ENCODE peak calls at places on chromosomes 7 and 10, in nine cellular contexts. C, J, S, A, K, Z, O, T and L are unnamed samples.

GRCh38 chr10:14186245-14186644 is 144.5 kb downstream of the FRMD4A start:
- DNase-seq in C (no peak), J (no peak), S (no peak), A (no peak), K (no peak), Z (no peak), O (peak; percentile 11), T (no peak), L (no peak)

GRCh38 chr10:130787821-130788220 is 523.7 kb downstream of the TCERG1L start:
- DNase-seq in C (no peak), J (no peak), S (no peak), A (no peak), K (no peak), Z (no peak), O (no peak), T (no peak), L (no peak)

GRCh38 chr7:50957427-50957826 is 174.7 kb upstream of the GRB10 start:
- DNase-seq in C (no peak), J (no peak), S (no peak), A (no peak), K (no peak), Z (no peak), O (no peak), T (no peak), L (no peak)

GRCh38 chr10:5284311-5285057 is 80.3 kb upstream of the UCN3 start:
- DNase-seq in C (no peak), J (no peak), S (no peak), A (no peak), K (no peak), Z (no peak), O (peak; percentile 64), T (no peak), L (no peak)

GRCh38 chr7:92375013-92375412 is 72.3 kb upstream of the GATAD1 start:
- DNase-seq in C (no peak), J (no peak), S (no peak), A (no peak), K (no peak), Z (no peak), O (peak; percentile 33), T (no peak), L (no peak)

GRCh38 chr7:55432937-55433784 is 68.0 kb downstream of the LANCL2 start:
- DNase-seq in C (no peak), J (no peak), S (no peak), A (no peak), K (no peak), Z (no peak), O (peak; percentile 59), T (peak; percentile 83), L (no peak)

GRCh38 chr7:47906883-47907282 is 41.4 kb downstream of the PKD1L1 start:
- DNase-seq in C (no peak), J (no peak), S (no peak), A (no peak), K (no peak), Z (no peak), O (no peak), T (no peak), L (no peak)

GRCh38 chr10:84845628-84846261 is 517.4 kb downstream of the CCSER2 start:
- DNase-seq in C (no peak), J (no peak), S (no peak), A (no peak), K (no peak), Z (no peak), O (no peak), T (peak; percentile 50), L (no peak)

GRCh38 chr10:102919992-102920736 is 2.1 kb downstream of the CNNM2 start:
- DNase-seq in C (no peak), J (no peak), S (no peak), A (no peak), K (no peak), Z (no peak), O (no peak), T (no peak), L (no peak)

GRCh38 chr10:58300676-58301075 is 31.7 kb downstream of the CISD1 start:
- DNase-seq in C (no peak), J (no peak), S (no peak), A (no peak), K (no peak), Z (no peak), O (no peak), T (no peak), L (no peak)

GRCh38 chr10:93075369-93076221 is 1.9 kb downstream of the CYP26A1 start:
- DNase-seq in C (peak; percentile 32), J (no peak), S (no peak), A (no peak), K (no peak), Z (no peak), O (no peak), T (no peak), L (no peak)

GRCh38 chr10:56104923-56105322 is 256.1 kb downstream of the ZWINT start:
- DNase-seq in C (no peak), J (no peak), S (no peak), A (no peak), K (no peak), Z (no peak), O (no peak), T (no peak), L (no peak)

GRCh38 chr7:1856161-1856965 is 186.3 kb downstream of the ELFN1 start:
- DNase-seq in C (no peak), J (peak; percentile 51), S (no peak), A (peak; percentile 59), K (no peak), Z (no peak), O (no peak), T (peak; percentile 87), L (peak; percentile 52)

GRCh38 chr7:135801045-135801693 is 52.6 kb upstream of the FAM180A start:
- DNase-seq in C (peak; percentile 18), J (no peak), S (no peak), A (no peak), K (no peak), Z (no peak), O (peak; percentile 74), T (peak; percentile 73), L (no peak)

GRCh38 chr7:20744913-20745587 is 41.6 kb downstream of the SP8 start:
- DNase-seq in C (no peak), J (no peak), S (no peak), A (no peak), K (no peak), Z (no peak), O (no peak), T (no peak), L (no peak)

GRCh38 chr7:20283997-20284396 is 46.7 kb upstream of the ITGB8 start:
- DNase-seq in C (no peak), J (no peak), S (no peak), A (no peak), K (no peak), Z (no peak), O (no peak), T (no peak), L (no peak)

GRCh38 chr7:28802450-28802849 is 155.7 kb downstream of the TRIL start:
- DNase-seq in C (no peak), J (no peak), S (no peak), A (no peak), K (no peak), Z (no peak), O (no peak), T (peak; percentile 80), L (no peak)

GRCh38 chr10:30103595-30104310 is 44.4 kb upstream of the JCAD start:
- DNase-seq in C (no peak), J (no peak), S (no peak), A (no peak), K (no peak), Z (no peak), O (no peak), T (no peak), L (no peak)

DNA sequence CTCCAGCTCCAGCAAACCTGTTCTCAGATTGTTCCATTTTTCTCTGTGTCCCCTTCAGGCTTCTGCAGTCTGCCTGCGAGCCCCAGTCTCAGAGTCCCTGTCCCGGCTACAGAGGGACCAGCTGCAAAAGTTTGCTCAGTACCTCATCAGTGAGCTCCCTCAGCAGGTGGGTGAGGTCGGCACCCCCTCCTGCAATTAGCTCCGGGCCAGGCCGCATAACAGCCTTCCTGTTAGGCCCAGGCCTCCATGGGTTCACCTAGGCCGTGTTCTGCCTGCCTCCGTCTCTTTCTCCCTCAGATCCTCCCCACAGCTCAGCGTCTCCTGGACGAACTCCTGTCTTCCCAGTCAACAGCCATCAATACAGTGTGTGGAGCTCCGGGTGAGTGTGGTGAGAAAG is 4.3 kb downstream of the ZSWIM8 start:
- DNase-seq in C (no peak), J (no peak), S (no peak), A (no peak), K (no peak), Z (no peak), O (no peak), T (no peak), L (no peak)
- TF ChIP-seq CTCF in C (no peak), J (no peak), S (no peak), A (no peak), K (no peak), Z (no peak), O (no peak), T (no peak), L (no peak)

GRCh38 chr10:62025901-62026879 is 124.7 kb downstream of the ARID5B start:
- DNase-seq in C (no peak), J (no peak), S (no peak), A (no peak), K (no peak), Z (no peak), O (peak; percentile 75), T (no peak), L (no peak)
- H3K4me1 ChIP-seq in C (no peaks in the 10 kb centered on the region), J (no peaks in the 10 kb centered on the region), S (peaks cover 16% of the 10 kb centered on the region), A (no peaks in the 10 kb centered on the region), K (no peaks in the 10 kb centered on the region), Z (peaks cover 2% of the 10 kb centered on the region), O (peaks cover 27% of the 10 kb centered on the region), T (peaks cover 37% of the 10 kb centered on the region), L (no peaks in the 10 kb centered on the region)

GRCh38 chr7:44697136-44698045 is 51.3 kb upstream of the ZMIZ2 start:
- DNase-seq in C (no peak), J (no peak), S (no peak), A (peak; percentile 57), K (no peak), Z (no peak), O (no peak), T (no peak), L (no peak)
- H3K36me3 ChIP-seq in C (peaks cover 89% of the 10 kb centered on the region), J (peaks cover 79% of the 10 kb centered on the region), S (peaks cover 98% of the 10 kb centered on the region), A (peaks cover 93% of the 10 kb centered on the region), K (no peaks in the 10 kb centered on the region), Z (no peaks in the 10 kb centered on the region), O (peaks cover 46% of the 10 kb centered on the region), T (peaks cover 39% of the 10 kb centered on the region), L (peaks cover 33% of the 10 kb centered on the region)

DNA sequence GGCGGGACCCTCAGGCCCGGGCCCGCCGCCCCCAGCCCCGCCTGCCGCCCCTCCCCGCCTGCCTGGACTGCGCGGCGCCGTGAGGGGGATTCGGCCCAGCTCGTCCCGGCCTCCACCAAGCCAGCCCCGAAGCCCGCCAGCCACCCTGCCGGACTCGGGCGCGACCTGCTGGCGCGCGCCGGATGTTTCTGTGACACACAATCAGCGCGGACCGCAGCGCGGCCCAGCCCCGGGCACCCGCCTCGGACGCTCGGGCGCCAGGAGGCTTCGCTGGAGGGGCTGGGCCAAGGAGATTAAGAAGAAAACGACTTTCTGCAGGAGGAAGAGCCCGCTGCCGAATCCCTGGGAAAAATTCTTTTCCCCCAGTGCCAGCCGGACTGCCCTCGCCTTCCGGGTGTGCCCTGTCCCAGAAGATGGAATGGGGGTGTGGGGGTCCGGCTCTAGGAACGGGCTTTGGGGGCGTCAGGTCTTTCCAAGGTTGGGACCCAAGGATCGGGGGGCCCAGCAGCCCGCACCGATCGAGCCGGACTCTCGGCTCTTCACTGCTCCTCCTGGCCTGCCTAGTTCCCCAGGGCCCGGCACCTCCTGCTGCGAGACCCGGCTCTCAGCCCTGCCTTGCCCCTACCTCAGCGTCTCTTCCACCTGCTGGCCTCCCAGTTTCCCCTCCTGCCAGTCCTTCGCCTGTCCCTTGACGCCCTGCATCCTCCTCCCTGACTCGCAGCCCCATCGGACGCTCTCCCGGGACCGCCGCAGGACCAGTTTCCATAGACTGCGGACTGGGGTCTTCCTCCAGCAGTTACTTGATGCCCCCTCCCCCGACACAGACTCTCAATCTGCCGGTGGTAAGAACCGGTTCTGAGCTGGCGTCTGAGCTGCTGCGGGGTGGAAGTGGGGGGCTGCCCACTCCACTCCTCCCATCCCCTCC is 82.7 kb downstream of the PAX2 start:
- DNase-seq in C (no peak), J (peak; percentile 62), S (peak; percentile 42), A (peak; percentile 64), K (no peak), Z (peak; percentile 32), O (no peak), T (peak; percentile 91), L (peak; percentile 85)
- TF ChIP-seq CTCF in C (peak; percentile 21), J (no peak), S (no peak), A (no peak), K (no peak), Z (no peak), O (no peak), T (no peak), L (no peak)